ENCODE peak calls at places on chromosomes 4 and X, in eight cellular contexts. M is progenitor cell of endocrine pancreas, S is OCI-LY7, C is neural crest cell, X is fibroblast of the aortic adventitia, F is fibroblast of mammary gland, K is Peyer's patch, D is H9. U is an unnamed sample.

GRCh38 chrX:51608071-51608470 is 10.6 kb downstream of the CENPVL3 start:
- DNase-seq in X (peak; percentile 34), C (no peak), D (no peak), F (peak; percentile 84), S (no peak), K (no peak), M (no peak), U (no peak)

GRCh38 chr4:3784469-3785291 is 18.5 kb downstream of the ADRA2C start:
- DNase-seq in K (no peak), M (no peak), C (no peak), F (no peak), D (no peak), S (no peak), X (no peak), U (no peak)

GRCh38 chr4:141912831-141913230 is 276.4 kb downstream of the IL15 start:
- DNase-seq in K (no peak), M (no peak), D (no peak), X (peak; percentile 31), F (peak; percentile 4), C (no peak), S (no peak), U (no peak)

GRCh38 chr4:41940834-41941233 is 5.6 kb downstream of the TMEM33 start:
- DNase-seq in D (no peak), C (no peak), F (no peak), S (no peak), X (no peak), M (no peak), K (no peak), U (no peak)

GRCh38 chr4:15990570-15991285 is 27.8 kb upstream of the FGFBP2 start:
- DNase-seq in F (no peak), X (no peak), K (no peak), D (no peak), C (no peak), M (no peak), S (no peak), U (no peak)

GRCh38 chr4:116358633-116359222 is 726.6 kb downstream of the TRAM1L1 start:
- DNase-seq in D (peak; percentile 90), X (peak; percentile 86), C (peak; percentile 55), S (peak; percentile 55), F (peak; percentile 71), K (peak; percentile 61), M (peak; percentile 59), U (no peak)

GRCh38 chrX:18956322-18957032 is 27.4 kb downstream of the PHKA2 start:
- DNase-seq in S (no peak), K (no peak), C (no peak), F (no peak), X (no peak), M (no peak), D (no peak), U (no peak)

GRCh38 chr4:17230727-17231126 is 281.2 kb downstream of the QDPR start:
- DNase-seq in K (no peak), D (no peak), F (peak; percentile 4), S (no peak), C (no peak), M (no peak), X (no peak), U (no peak)

GRCh38 chr4:39587881-39588280 is 50.8 kb downstream of the SMIM14 start:
- DNase-seq in M (no peak), F (peak; percentile 55), X (peak; percentile 65), D (no peak), S (no peak), C (no peak), K (no peak), U (no peak)

GRCh38 chr4:4308800-4309441 is 18.9 kb downstream of the ZBTB49 start:
- DNase-seq in X (no peak), M (no peak), C (no peak), K (no peak), S (no peak), F (peak; percentile 53), D (no peak), U (no peak)

GRCh38 chrX:150770623-150771022 is 77.4 kb downstream of the MTMR1 start:
- DNase-seq in X (no peak), K (no peak), F (no peak), M (no peak), C (no peak), D (no peak), S (no peak), U (no peak)

GRCh38 chr4:156725257-156725656 is 246.3 kb downstream of the PDGFC start:
- DNase-seq in K (no peak), C (no peak), M (no peak), S (no peak), F (no peak), D (no peak), X (no peak), U (no peak)

GRCh38 chrX:122582280-122582679 is 601.8 kb upstream of the GRIA3 start:
- DNase-seq in K (no peak), X (no peak), D (no peak), S (no peak), C (no peak), M (no peak), F (peak; percentile 44), U (no peak)

GRCh38 chr4:7897811-7898210 is 41.9 kb downstream of the AFAP1 start:
- DNase-seq in D (no peak), C (no peak), M (no peak), S (no peak), X (peak; percentile 39), F (peak; percentile 69), K (no peak), U (no peak)

GRCh38 chrX:78708171-78708570 is 39.3 kb upstream of the LPAR4 start:
- DNase-seq in X (peak; percentile 58), D (peak; percentile 46), K (no peak), C (no peak), S (no peak), F (peak; percentile 62), M (no peak), U (no peak)

GRCh38 chr4:2411786-2412510 is 6.5 kb downstream of the ZFYVE28 start:
- DNase-seq in F (no peak), X (no peak), C (no peak), S (no peak), D (no peak), K (no peak), M (no peak), U (no peak)

DNA sequence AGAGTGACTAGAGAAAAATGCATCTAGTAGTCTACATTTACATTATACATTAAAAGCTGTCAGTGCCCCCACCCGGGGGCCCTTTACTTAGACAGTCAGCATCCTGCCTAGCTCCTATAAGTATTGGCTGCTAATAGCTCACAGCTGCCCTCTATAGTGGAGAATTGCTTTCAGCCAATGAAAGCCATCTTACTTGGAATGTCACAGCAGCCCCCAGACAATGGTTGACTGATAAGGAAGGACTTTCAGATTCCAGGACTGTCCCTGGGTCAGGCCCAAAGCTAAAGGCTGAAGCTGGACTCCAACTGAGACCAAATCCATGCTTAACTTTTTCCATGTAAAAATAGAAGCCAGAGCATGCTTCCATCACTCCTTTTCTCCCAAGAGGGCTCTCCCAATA is 196.9 kb downstream of the ANKRD50 start:
- DNase-seq in X (no peak), C (no peak), M (no peak), S (no peak), D (no peak), K (no peak), F (no peak), U (no peak)
- TF ChIP-seq CTCF in X (no peak), C (no peak), M (no peak), S (peak; percentile 24), D (no peak), K (no peak), F (no peak), U (no peak)

DNA sequence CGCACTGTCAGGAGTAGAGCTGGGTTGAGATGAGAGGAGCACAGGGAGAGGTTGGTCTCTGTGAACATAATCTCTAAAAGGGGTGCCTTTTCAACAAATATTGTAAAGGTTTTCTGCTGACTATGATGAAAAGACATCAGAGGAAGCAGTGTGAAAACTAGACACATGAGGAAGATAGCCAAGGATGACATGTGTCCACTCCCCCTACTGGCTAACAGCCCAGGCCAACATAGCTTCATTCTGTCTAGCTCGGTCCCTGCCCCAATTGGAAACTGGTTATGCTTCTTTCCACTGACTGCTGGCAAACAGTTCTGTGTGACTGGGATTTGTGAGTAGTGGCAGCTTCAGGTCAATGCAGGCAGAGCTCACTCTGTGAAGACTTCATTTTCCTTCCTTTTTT is 115.4 kb upstream of the ESX1 start:
- DNase-seq in F (peak; percentile 18), C (no peak), K (no peak), S (no peak), X (no peak), D (peak; percentile 36), M (no peak), U (no peak)
- TF ChIP-seq CTCF in F (peak; percentile 12), C (peak; percentile 53), K (no peak), S (no peak), X (no peak), D (peak; percentile 44), M (no peak), U (no peak)

DNA sequence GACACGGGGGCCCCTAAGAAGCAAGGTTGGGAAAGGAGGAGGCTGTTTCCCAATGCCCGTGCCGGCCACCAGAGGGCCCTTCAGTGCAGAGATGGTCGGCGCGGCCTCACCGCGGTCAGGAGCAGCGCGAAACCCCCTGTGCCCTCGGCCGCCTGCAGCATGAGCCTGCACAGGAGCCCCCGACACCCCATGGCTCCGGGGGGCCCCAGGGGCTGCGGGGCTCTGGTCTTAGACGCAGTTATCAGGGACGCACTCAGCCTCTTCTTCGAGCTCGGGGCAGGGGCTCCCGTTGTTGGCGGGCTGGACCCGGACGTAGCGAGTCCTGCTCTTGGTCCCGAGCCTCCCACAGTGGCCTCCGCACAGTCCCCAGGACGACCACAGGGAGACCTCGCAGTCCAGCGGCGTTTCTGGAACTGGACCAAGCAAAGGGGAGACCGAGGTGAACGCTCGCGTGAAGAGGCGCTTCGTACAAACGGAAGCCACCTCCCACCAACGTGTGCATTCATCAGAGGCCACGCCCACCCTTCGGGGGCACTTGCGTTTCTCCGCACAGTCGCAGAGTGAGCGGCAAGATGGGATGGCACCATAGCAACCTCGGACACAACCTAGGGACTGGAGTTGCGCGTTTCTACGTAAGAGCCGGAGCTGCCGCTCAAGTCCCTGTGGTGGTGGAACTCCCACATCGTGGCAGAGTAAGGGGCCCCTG is 5.0 kb downstream of the SPON2 start:
- DNase-seq in M (peak; percentile 66), C (peak; percentile 72), D (peak; percentile 95), S (peak; percentile 97), K (peak; percentile 96), F (peak; percentile 93), X (peak; percentile 69), U (peak; percentile 89)
- TF ChIP-seq CTCF in M (peak; percentile 90), C (peak; percentile 92), D (peak; percentile 93), S (peak; percentile 92), K (peak; percentile 92), F (peak; percentile 75), X (peak; percentile 93), U (peak; percentile 99)

DNA sequence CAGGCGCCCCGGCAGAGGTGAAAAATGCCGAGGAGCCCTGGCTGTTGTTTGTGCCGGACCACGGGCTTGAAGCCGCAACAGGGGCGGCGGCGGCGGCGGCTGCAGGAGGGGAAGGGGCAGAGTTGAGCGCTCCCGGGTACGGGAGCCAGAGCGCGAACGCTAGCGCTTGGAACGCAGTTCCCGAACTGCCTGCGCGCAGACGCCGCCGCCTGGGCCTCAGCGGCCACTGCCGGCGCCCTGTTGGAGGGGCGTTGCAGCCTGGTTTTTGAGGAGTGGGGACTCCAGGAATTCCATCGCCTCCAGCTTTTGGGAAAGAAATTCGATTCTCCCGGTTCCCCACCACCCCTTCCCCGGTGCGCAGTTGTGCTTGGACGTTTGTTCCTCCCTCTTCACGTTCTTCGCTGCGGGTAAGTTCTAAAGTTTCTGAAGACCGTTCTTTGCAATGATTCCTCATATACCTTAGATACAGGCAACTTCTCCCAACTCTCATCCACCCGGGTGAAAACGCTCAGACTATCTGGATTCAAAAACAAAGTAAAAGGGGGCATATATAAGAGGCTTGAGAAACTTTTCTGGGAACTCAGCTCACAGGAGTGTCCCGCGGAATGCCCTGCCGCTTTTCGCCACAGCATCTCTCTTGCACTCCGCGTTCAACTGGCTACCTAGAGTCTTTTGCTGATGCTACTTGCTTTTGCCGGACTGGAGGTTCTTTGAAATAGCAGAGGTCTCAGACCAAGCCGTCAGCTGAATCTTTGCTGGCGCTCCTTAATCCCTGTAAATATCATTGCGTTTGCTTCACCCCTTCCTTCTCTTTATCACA is 1.0 kb downstream of the FAT4 start:
- DNase-seq in F (peak; percentile 48), C (peak; percentile 50), X (peak; percentile 60), K (peak; percentile 46), M (peak; percentile 45), S (no peak), D (peak; percentile 57), U (peak; percentile 34)
- TF ChIP-seq CTCF in F (no peak), C (peak; percentile 26), X (peak; percentile 36), K (no peak), M (peak; percentile 35), S (no peak), D (peak; percentile 32), U (no peak)